ENCODE peak calls at places on chromosome 7, in eight cellular contexts. Z, R, E, C, Y, O, I and U are unnamed samples.

GRCh38 chr7:20744913-20745587 is 41.6 kb downstream of the SP8 start:
- DNase-seq in Z (no peak), R (no peak), E (peak; percentile 30), C (no peak), Y (no peak), O (no peak), I (no peak), U (no peak)

GRCh38 chr7:159197066-159197975 is 52.7 kb upstream of the VIPR2 start:
- DNase-seq in Z (no peak), R (no peak), E (peak; percentile 49), C (peak; percentile 75), Y (no peak), O (no peak), I (no peak), U (no peak)

GRCh38 chr7:128343554-128344430 is at the start of gene RBM28:
- DNase-seq in Z (peak; percentile 80), R (peak; percentile 98), E (peak; percentile 95), C (peak; percentile 95), Y (peak; percentile 83), O (peak; percentile 84), I (peak; percentile 64), U (peak; percentile 87)

GRCh38 chr7:99644436-99644835 is 27.7 kb downstream of the ZSCAN25 start:
- DNase-seq in Z (no peak), R (no peak), E (no peak), C (no peak), Y (no peak), O (no peak), I (no peak), U (no peak)

GRCh38 chr7:97732567-97733275 is 835 bp downstream of the TAC1 start:
- DNase-seq in Z (no peak), R (no peak), E (no peak), C (peak; percentile 69), Y (no peak), O (no peak), I (no peak), U (no peak)

GRCh38 chr7:134034652-134035051 is 92.5 kb upstream of the LRGUK start:
- DNase-seq in Z (no peak), R (no peak), E (no peak), C (no peak), Y (no peak), O (no peak), I (no peak), U (no peak)

GRCh38 chr7:33186187-33186586 is 56.8 kb downstream of the BBS9 start:
- DNase-seq in Z (no peak), R (no peak), E (no peak), C (peak; percentile 55), Y (no peak), O (no peak), I (no peak), U (no peak)

GRCh38 chr7:119578116-119578515 is 694.9 kb upstream of the KCND2 start:
- DNase-seq in Z (no peak), R (no peak), E (no peak), C (no peak), Y (no peak), O (no peak), I (no peak), U (no peak)

GRCh38 chr7:145624618-145625017 is 492.0 kb upstream of the CNTNAP2 start:
- DNase-seq in Z (no peak), R (no peak), E (no peak), C (no peak), Y (no peak), O (no peak), I (no peak), U (no peak)

GRCh38 chr7:79434098-79434497 is 19.4 kb downstream of the MAGI2 start:
- DNase-seq in Z (no peak), R (no peak), E (no peak), C (no peak), Y (no peak), O (no peak), I (no peak), U (no peak)

GRCh38 chr7:134750083-134751062 is 29.1 kb upstream of the CALD1 start:
- DNase-seq in Z (peak; percentile 27), R (peak; percentile 35), E (peak; percentile 32), C (peak; percentile 95), Y (no peak), O (peak; percentile 48), I (no peak), U (peak; percentile 61)

GRCh38 chr7:77913977-77914607 is 115.5 kb downstream of the PHTF2 start:
- DNase-seq in Z (no peak), R (no peak), E (no peak), C (no peak), Y (no peak), O (no peak), I (no peak), U (no peak)

GRCh38 chr7:132400667-132401142 is 175.6 kb downstream of the PLXNA4 start:
- DNase-seq in Z (no peak), R (no peak), E (no peak), C (no peak), Y (no peak), O (no peak), I (no peak), U (no peak)

GRCh38 chr7:66727058-66727457 is 13.5 kb upstream of the RABGEF1 start:
- DNase-seq in Z (no peak), R (no peak), E (no peak), C (no peak), Y (no peak), O (no peak), I (no peak), U (no peak)

DNA sequence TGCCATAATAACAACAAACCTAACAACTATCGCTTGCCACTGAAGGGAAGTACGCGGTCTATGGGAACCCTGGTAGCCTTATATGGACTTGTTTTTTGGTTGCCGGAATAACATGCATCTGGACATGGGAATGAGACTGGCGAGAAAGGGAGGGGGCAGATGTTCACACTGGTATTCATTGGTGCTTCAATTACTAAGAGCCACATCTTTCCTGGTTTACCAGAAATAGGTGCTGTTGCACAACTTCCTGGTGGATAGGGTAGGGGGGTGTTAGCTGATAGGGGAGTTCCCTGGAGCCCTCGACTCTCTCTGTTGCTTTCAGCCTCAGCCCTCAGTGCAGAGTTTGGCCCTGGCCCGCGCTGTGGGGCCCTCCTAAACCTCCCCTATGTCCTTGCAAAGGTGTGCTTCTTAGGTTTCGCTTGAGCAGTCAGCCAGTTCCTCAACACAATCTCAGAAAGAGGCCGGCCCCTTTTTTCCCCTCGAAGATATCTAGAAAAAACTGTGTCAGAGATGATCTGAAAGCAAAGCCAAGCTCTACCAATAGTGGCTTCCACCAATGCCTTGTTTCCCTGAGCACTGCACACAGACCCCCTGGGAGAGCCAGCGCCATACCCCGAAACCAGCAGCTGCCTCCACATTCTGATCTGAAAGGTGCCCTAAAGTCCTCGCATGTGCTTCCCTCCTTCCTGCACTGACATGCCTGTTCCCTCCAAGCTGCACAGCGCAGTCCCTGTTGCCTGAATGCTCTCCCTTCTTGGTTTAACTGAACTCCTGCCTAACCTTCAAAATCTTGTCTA is 13.5 kb downstream of the TBXAS1 start:
- DNase-seq in Z (no peak), R (no peak), E (no peak), C (no peak), Y (no peak), O (no peak), I (no peak), U (no peak)
- H3K4me3 ChIP-seq in Z (no peak overlapping the region), R (no peak overlapping the region), E (no peak overlapping the region), C (no peak overlapping the region), Y (no peak overlapping the region), O (no peak overlapping the region), I (peak overlapping the region; percentile 2), U (no peak overlapping the region)

DNA sequence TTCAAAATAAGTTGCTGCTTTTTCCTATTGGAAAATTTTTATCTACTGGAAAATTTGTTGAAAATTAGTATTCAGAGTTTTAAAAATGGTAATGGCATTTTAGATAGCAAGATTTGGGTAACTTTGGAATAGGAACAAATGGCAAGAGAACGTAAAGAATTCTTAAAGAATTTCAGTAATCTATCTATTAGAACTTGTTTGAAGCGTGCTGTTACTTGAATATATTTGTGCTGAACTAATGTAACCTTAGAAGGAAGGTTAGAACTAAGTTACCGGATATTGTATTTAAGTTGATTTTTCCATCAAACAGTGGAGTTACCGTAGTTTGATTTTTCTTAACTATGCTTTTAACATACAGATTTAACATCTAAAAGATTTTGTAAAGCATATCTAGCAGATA is 25.9 kb downstream of the SEPTIN7 start:
- DNase-seq in Z (no peak), R (no peak), E (no peak), C (no peak), Y (no peak), O (no peak), I (no peak), U (no peak)
- H3K9me3 ChIP-seq in Z (peaks cover 2% of the 10 kb centered on the region), R (no peaks in the 10 kb centered on the region), E (no peaks in the 10 kb centered on the region), C (peaks cover 9% of the 10 kb centered on the region), Y (no peaks in the 10 kb centered on the region), O (no peaks in the 10 kb centered on the region), I (no peaks in the 10 kb centered on the region), U (no peaks in the 10 kb centered on the region)

DNA sequence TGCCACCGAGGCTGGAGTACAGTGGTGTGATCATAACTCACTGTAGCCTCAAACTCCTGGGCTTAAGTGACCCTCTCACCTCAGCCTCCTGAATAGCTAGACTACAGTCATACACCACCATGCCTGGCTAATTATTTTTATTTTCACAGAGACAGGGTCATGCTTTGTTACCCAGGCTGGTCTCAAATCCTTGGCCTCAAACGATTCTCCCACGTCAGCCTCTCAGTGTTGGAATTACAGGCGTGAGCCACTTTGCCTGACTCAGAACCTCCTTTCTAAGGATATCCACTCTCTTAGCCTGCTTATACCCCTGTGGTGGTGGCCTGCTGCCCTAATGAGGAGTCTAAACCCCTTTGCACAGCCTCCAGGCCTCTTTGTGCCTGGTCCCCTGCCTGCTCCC is 4.2 kb upstream of the IGFBP1 start:
- DNase-seq in Z (no peak), R (no peak), E (no peak), C (no peak), Y (no peak), O (no peak), I (no peak), U (no peak)
- H3K4me1 ChIP-seq in Z (peaks cover 9% of the 10 kb centered on the region), R (peaks cover 72% of the 10 kb centered on the region), E (peaks cover 14% of the 10 kb centered on the region), C (no peaks in the 10 kb centered on the region), Y (no peaks in the 10 kb centered on the region), O (no peaks in the 10 kb centered on the region), I (no peaks in the 10 kb centered on the region), U (peaks cover 53% of the 10 kb centered on the region)

GRCh38 chr7:44488955-44489354 is 1.5 kb downstream of the NUDCD3 start:
- DNase-seq in Z (no peak), R (no peak), E (no peak), C (no peak), Y (no peak), O (no peak), I (no peak), U (no peak)

GRCh38 chr7:44494960-44495359 is 4.5 kb upstream of the NUDCD3 start:
- DNase-seq in Z (no peak), R (no peak), E (no peak), C (no peak), Y (no peak), O (no peak), I (no peak), U (no peak)

GRCh38 chr7:44490351-44491200 is at the start of gene NUDCD3:
- DNase-seq in Z (peak; percentile 82), R (peak; percentile 89), E (peak; percentile 92), C (peak; percentile 93), Y (peak; percentile 78), O (peak; percentile 83), I (peak; percentile 24), U (peak; percentile 94)

GRCh38 chr7:44489955-44490350 is 505 bp downstream of the NUDCD3 start:
- DNase-seq in Z (no peak), R (peak; percentile 34), E (peak; percentile 36), C (no peak), Y (no peak), O (peak; percentile 29), I (no peak), U (no peak)

DNA sequence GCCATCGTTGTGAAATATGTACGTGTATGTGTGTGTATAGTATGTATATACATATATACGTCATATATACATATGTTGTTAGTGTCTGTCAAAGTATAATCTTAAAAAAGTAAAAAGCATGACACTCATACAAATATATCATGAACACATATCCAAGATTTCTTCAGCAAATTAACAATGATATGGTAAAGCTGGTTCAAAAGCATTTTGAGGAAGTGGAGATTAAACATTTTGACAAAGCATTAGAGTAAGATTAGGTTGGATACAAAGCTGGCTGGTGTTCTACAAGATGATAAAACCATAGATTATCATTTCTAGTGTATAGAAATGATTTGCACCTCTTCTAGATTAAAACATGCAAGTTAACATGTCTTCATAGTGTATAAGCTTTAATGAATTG is 771 bp upstream of the NUDCD3 start:
- DNase-seq in Z (no peak), R (no peak), E (no peak), C (no peak), Y (no peak), O (no peak), I (no peak), U (no peak)
- H3K4me3 ChIP-seq in Z (peak overlapping the region; percentile 90), R (peak overlapping the region; percentile 88), E (peak overlapping the region; percentile 86), C (peak overlapping the region; percentile 99), Y (peak overlapping the region; percentile 95), O (peak overlapping the region; percentile 53), I (peak overlapping the region; percentile 86), U (peak overlapping the region; percentile 71)